ENCODE peak calls at places on chromosome 18, in seven cellular contexts. R, U, X, P, E, W and Q are unnamed samples.

GRCh38 chr18:58831610-58832009 is 33.1 kb upstream of the ZNF532 start:
- DNase-seq in U (no peak), R (no peak), X (no peak), P (peak), W (no peak), E (no peak), Q (no peak)

GRCh38 chr18:50559750-50560680 is at the start of gene MAPK4:
- DNase-seq in U (peak), W (peak), X (no peak), R (no peak), E (no peak), P (peak), Q (no peak)

GRCh38 chr18:79961527-79962291 is 2.7 kb upstream of the HSBP1L1 start:
- DNase-seq in R (no peak), W (peak), E (no peak), X (no peak), P (peak), U (peak), Q (no peak)

GRCh38 chr18:80244956-80245730 is 2.2 kb downstream of the PARD6G start:
- DNase-seq in W (no peak), X (no peak), P (no peak), R (no peak), E (no peak), U (no peak), Q (no peak)

GRCh38 chr18:77129150-77129551 is 3.4 kb downstream of the MBP start:
- DNase-seq in E (no peak), U (no peak), P (peak), X (no peak), R (peak), W (no peak), Q (no peak)

GRCh38 chr18:24659837-24660720 is 199.6 kb downstream of the HRH4 start:
- DNase-seq in P (peak), E (no peak), X (peak), U (peak), R (no peak), W (peak), Q (no peak)

GRCh38 chr18:13614701-13615288 is 111.6 kb downstream of the FAM210A start:
- DNase-seq in W (peak), X (no peak), R (no peak), U (no peak), P (no peak), E (no peak), Q (no peak)

GRCh38 chr18:76699923-76700322 is 122.4 kb upstream of the ZNF236 start:
- DNase-seq in W (no peak), U (no peak), E (no peak), X (no peak), P (peak), R (no peak), Q (no peak)

GRCh38 chr18:6487968-6488367 is 73.3 kb upstream of the L3MBTL4 start:
- DNase-seq in P (no peak), U (no peak), E (no peak), W (no peak), X (no peak), R (no peak), Q (no peak)

GRCh38 chr18:7429831-7430230 is 137.3 kb upstream of the PTPRM start:
- DNase-seq in W (no peak), U (no peak), R (no peak), E (no peak), P (no peak), X (no peak), Q (no peak)

GRCh38 chr18:74806700-74807416 is 209.2 kb downstream of the ZNF407 start:
- DNase-seq in W (no peak), R (peak), X (no peak), P (peak), E (no peak), U (no peak), Q (peak)

GRCh38 chr18:12540751-12541150 is 117.2 kb downstream of the SPIRE1 start:
- DNase-seq in E (no peak), X (no peak), P (no peak), R (no peak), U (no peak), W (no peak), Q (no peak)

GRCh38 chr18:25672490-25672889 is 320.5 kb upstream of the ZNF521 start:
- DNase-seq in E (no peak), U (no peak), R (no peak), P (no peak), W (no peak), X (no peak), Q (no peak)

GRCh38 chr18:35041752-35042379 is 653 bp downstream of the MAPRE2 start:
- DNase-seq in P (no peak), E (no peak), X (peak), W (no peak), R (no peak), U (no peak), Q (no peak)

GRCh38 chr18:56003651-56004050 is 415.7 kb upstream of the TCF4 start:
- DNase-seq in E (no peak), R (no peak), W (no peak), U (no peak), X (no peak), P (no peak), Q (no peak)

GRCh38 chr18:62365420-62365819 is 40.3 kb downstream of the TNFRSF11A start:
- DNase-seq in P (no peak), X (no peak), E (no peak), U (no peak), R (no peak), W (peak), Q (no peak)

GRCh38 chr18:52670903-52671302 is 330.9 kb downstream of the DCC start:
- DNase-seq in P (peak), U (no peak), R (no peak), E (no peak), X (no peak), W (peak), Q (no peak)

GRCh38 chr18:79515944-79516351 is 120.2 kb downstream of the NFATC1 start:
- DNase-seq in P (no peak), X (no peak), W (no peak), E (no peak), R (no peak), U (no peak), Q (no peak)

GRCh38 chr18:26190506-26190905 is 35.7 kb upstream of the TAF4B start:
- DNase-seq in U (no peak), P (no peak), X (peak), E (no peak), W (peak), R (no peak), Q (no peak)

GRCh38 chr18:9095297-9096012 is 7.0 kb upstream of the NDUFV2 start:
- DNase-seq in R (no peak), W (peak), P (no peak), U (no peak), X (peak), E (no peak), Q (no peak)

GRCh38 chr18:55588001-55588875 is at the start of gene TCF4:
- DNase-seq in P (peak), U (peak), E (no peak), R (no peak), X (no peak), W (peak), Q (no peak)

GRCh38 chr18:34767601-34768027 is 57.5 kb downstream of the DTNA start:
- DNase-seq in P (peak), X (no peak), W (no peak), R (no peak), U (no peak), E (no peak), Q (no peak)

GRCh38 chr18:76920974-76921373 is 98.6 kb downstream of the ZNF236 start:
- DNase-seq in R (no peak), U (no peak), E (no peak), X (no peak), W (no peak), P (no peak), Q (no peak)

GRCh38 chr18:63307555-63308200 is 11.9 kb downstream of the BCL2 start:
- DNase-seq in X (no peak), R (no peak), E (no peak), P (peak), U (no peak), W (peak), Q (no peak)

GRCh38 chr18:54382076-54382475 is 24.4 kb downstream of the C18orf54 start:
- DNase-seq in U (no peak), W (no peak), R (no peak), P (no peak), X (no peak), E (no peak), Q (no peak)